ENCODE peak calls at places on chromosomes 12 and 14, in eight cellular contexts. G, N, D, W, O, B, H and E are unnamed samples.

GRCh38 chr12:12979731-12980259 is 20.3 kb downstream of the HEBP1 start:
- DNase-seq in G (no peak), D (no peak), O (no peak), B (no peak), N (no peak), H (no peak), W (peak; percentile 86), E (peak; percentile 48)

GRCh38 chr12:26034371-26035142 is 76.1 kb downstream of the RASSF8 start:
- DNase-seq in O (no peak), D (no peak), H (no peak), G (no peak), N (no peak), B (no peak), W (no peak), E (no peak)

GRCh38 chr12:29771786-29772185 is 12.0 kb downstream of the TMTC1 start:
- DNase-seq in G (no peak), B (no peak), W (no peak), O (no peak), N (no peak), D (no peak), H (no peak), E (no peak)

GRCh38 chr12:92503977-92504966 is 198.5 kb upstream of the PLEKHG7 start:
- DNase-seq in O (peak; percentile 55), G (peak; percentile 51), W (no peak), D (no peak), B (peak; percentile 35), N (peak; percentile 78), H (peak; percentile 79), E (peak; percentile 35)

GRCh38 chr12:104846056-104846762 is 111.9 kb downstream of the SLC41A2 start:
- DNase-seq in G (no peak), N (no peak), O (no peak), B (no peak), W (no peak), H (no peak), D (no peak), E (no peak)

GRCh38 chr12:110699591-110700445 is 10.9 kb upstream of the HVCN1 start:
- DNase-seq in D (no peak), B (no peak), N (no peak), H (no peak), O (no peak), W (peak; percentile 35), G (no peak), E (no peak)

GRCh38 chr12:11677752-11678151 is 28.3 kb downstream of the ETV6 start:
- DNase-seq in B (no peak), H (no peak), O (no peak), N (peak; percentile 24), D (no peak), G (no peak), W (no peak), E (no peak)

GRCh38 chr14:50342211-50343080 is 30.3 kb downstream of the DMAC2L start:
- DNase-seq in H (peak; percentile 53), N (peak; percentile 75), D (no peak), W (peak; percentile 57), B (peak; percentile 67), O (peak; percentile 50), G (peak; percentile 47), E (peak; percentile 58)

GRCh38 chr12:53170876-53171724 is 9.4 kb upstream of the ZNF740 start:
- DNase-seq in N (no peak), D (no peak), G (no peak), O (no peak), H (no peak), W (no peak), B (no peak), E (peak; percentile 9)

GRCh38 chr12:93137656-93138612 is 208.8 kb upstream of the EEA1 start:
- DNase-seq in D (no peak), N (no peak), W (peak; percentile 60), H (no peak), G (no peak), B (no peak), O (peak; percentile 31), E (no peak)

GRCh38 chr12:121610239-121611149 is 15.8 kb upstream of the ORAI1 start:
- DNase-seq in H (no peak), W (no peak), N (no peak), D (no peak), G (no peak), B (no peak), O (no peak), E (peak; percentile 57)

GRCh38 chr14:74605531-74606223 is 6.4 kb downstream of the LTBP2 start:
- DNase-seq in G (no peak), N (no peak), D (no peak), O (no peak), B (no peak), H (no peak), W (no peak), E (no peak)

GRCh38 chr12:18368594-18368993 is 107.3 kb downstream of the PIK3C2G start:
- DNase-seq in D (no peak), O (no peak), N (no peak), H (no peak), G (no peak), W (no peak), B (no peak), E (no peak)

GRCh38 chr12:101759396-101760047 is 20.3 kb upstream of the SYCP3 start:
- DNase-seq in H (no peak), N (no peak), D (no peak), G (no peak), O (no peak), B (no peak), W (peak; percentile 43), E (no peak)

GRCh38 chr12:56897844-56898341 is 36.3 kb downstream of the SDR9C7 start:
- DNase-seq in D (no peak), H (no peak), O (no peak), G (no peak), W (no peak), N (no peak), B (no peak), E (no peak)

GRCh38 chr14:44846232-44846824 is 115.4 kb downstream of the KLHL28 start:
- DNase-seq in N (no peak), B (peak; percentile 8), D (no peak), O (no peak), G (no peak), H (no peak), W (peak; percentile 44), E (no peak)

GRCh38 chr12:10033783-10034381 is 3.4 kb downstream of the CLEC9A start:
- DNase-seq in W (no peak), G (no peak), O (no peak), H (no peak), N (no peak), D (no peak), B (no peak), E (no peak)

GRCh38 chr12:88471641-88472040 is 108.6 kb downstream of the KITLG start:
- DNase-seq in G (no peak), H (no peak), B (peak; percentile 7), D (no peak), W (peak; percentile 27), O (no peak), N (no peak), E (no peak)

GRCh38 chr14:68016243-68016914 is 196.8 kb downstream of the RAD51B start:
- DNase-seq in G (no peak), W (no peak), O (no peak), H (no peak), B (no peak), N (no peak), D (no peak), E (no peak)

GRCh38 chr12:19299765-19300164 is 139.5 kb upstream of the AEBP2 start:
- DNase-seq in G (no peak), O (no peak), H (no peak), D (no peak), B (no peak), N (peak; percentile 28), W (no peak), E (no peak)

DNA sequence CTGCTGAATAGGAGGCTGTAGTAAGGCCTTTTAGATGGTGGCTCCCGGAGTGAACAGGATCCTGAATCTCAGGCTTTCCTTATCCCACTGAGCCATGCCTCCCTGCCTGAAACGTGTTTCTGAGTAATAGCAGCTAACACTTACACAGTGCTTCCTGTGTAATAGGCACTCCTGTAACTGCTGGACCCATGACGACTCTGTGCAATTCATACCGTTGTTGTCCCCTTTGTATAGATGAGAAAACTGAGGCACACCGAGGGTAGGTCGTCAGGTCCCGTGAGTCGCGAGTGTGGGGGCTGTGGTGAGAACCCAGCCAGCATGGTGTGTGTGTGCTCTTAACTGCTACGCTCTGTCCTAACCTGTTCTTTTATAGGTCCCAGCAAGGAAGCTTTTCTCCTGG is 193.6 kb downstream of the CACNA1C start:
- DNase-seq in B (no peak), D (no peak), G (no peak), H (no peak), O (no peak), W (no peak), N (no peak), E (no peak)
- H3K4me1 ChIP-seq in B (peaks cover 3% of the 10 kb centered on the region), D (no peaks in the 10 kb centered on the region), G (no peaks in the 10 kb centered on the region), H (no peaks in the 10 kb centered on the region), O (peaks cover 38% of the 10 kb centered on the region), W (no peaks in the 10 kb centered on the region), N (peaks cover 3% of the 10 kb centered on the region), E (peaks cover 4% of the 10 kb centered on the region)

GRCh38 chr14:103541944-103542544 is 13.0 kb downstream of the TRMT61A start:
- DNase-seq in H (no peak), B (no peak), O (no peak), N (no peak), G (peak; percentile 53), W (no peak), D (no peak), E (no peak)
- H3K4me1 ChIP-seq in H (peaks cover 48% of the 10 kb centered on the region), B (peaks cover 59% of the 10 kb centered on the region), O (peaks cover 80% of the 10 kb centered on the region), N (peaks cover 76% of the 10 kb centered on the region), G (peaks cover 68% of the 10 kb centered on the region), W (peaks cover 38% of the 10 kb centered on the region), D (peaks cover 5% of the 10 kb centered on the region), E (peaks cover 13% of the 10 kb centered on the region)

GRCh38 chr14:42001436-42001835 is 394.8 kb downstream of the LRFN5 start:
- DNase-seq in N (no peak), B (no peak), D (no peak), O (no peak), W (no peak), G (no peak), H (no peak), E (no peak)

GRCh38 chr14:42000450-42000849 is 393.8 kb downstream of the LRFN5 start:
- DNase-seq in D (no peak), G (no peak), W (peak; percentile 0), O (no peak), B (no peak), N (no peak), H (no peak), E (no peak)

GRCh38 chr14:42004321-42004720 is 397.6 kb downstream of the LRFN5 start:
- DNase-seq in D (no peak), N (no peak), O (no peak), G (no peak), W (no peak), B (no peak), H (no peak), E (no peak)

DNA sequence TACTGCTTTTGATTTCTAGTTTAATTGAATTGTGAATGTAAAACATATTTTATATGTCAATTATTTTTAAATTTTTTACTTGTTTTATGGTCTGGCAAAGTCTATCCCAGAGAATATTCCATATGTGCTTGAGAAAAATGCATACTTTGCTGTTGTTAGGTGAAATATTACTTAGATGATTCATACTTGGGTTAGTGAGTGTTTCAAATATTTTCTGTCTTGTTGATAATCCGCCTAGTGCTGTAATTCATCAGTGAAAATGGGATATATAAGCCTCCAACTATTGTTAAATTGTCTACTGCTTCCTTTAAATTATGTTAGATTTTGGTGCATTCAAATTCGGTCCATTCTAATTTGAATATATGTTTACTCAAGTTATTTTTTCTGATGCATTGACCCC is 395.5 kb downstream of the LRFN5 start:
- DNase-seq in W (no peak), N (no peak), G (no peak), H (no peak), B (no peak), D (no peak), O (no peak), E (no peak)
- H3K4me1 ChIP-seq in W (peaks cover 6% of the 10 kb centered on the region), N (no peaks in the 10 kb centered on the region), G (no peaks in the 10 kb centered on the region), H (no peaks in the 10 kb centered on the region), B (no peaks in the 10 kb centered on the region), D (no peaks in the 10 kb centered on the region), O (no peaks in the 10 kb centered on the region), E (no peaks in the 10 kb centered on the region)

GRCh38 chr14:61526405-61527312 is 168.7 kb upstream of the HIF1A start:
- DNase-seq in B (peak; percentile 47), D (no peak), O (no peak), H (peak; percentile 95), G (peak; percentile 57), N (peak; percentile 88), W (no peak), E (no peak)
- H3K4me1 ChIP-seq in B (peaks cover 49% of the 10 kb centered on the region), D (peaks cover 43% of the 10 kb centered on the region), O (peaks cover 30% of the 10 kb centered on the region), H (peaks cover 87% of the 10 kb centered on the region), G (peaks cover 64% of the 10 kb centered on the region), N (peaks cover 71% of the 10 kb centered on the region), W (peaks cover 70% of the 10 kb centered on the region), E (no peaks in the 10 kb centered on the region)